ENCODE peak calls at places on chromosomes 12 and 14, in six cellular contexts. One of them, this sample, is unnamed.

GRCh38 chr12:130715996-130716917 is at the start of gene RIMBP2:
- DNase-seq in IMR-90: peak
- DNase-seq in astrocyte of the spinal cord: no peak
- DNase-seq in fibroblast of villous mesenchyme: no peak
- DNase-seq in A549: no peak
- DNase-seq in neural crest cell: peak
- DNase-seq in this sample: peak

GRCh38 chr12:118053071-118053985 is 7.7 kb downstream of the WSB2 start:
- DNase-seq in IMR-90: peak
- DNase-seq in astrocyte of the spinal cord: no peak
- DNase-seq in fibroblast of villous mesenchyme: no peak
- DNase-seq in A549: no peak
- DNase-seq in neural crest cell: no peak
- DNase-seq in this sample: no peak

GRCh38 chr14:69712217-69712565 is 54.8 kb upstream of the SRSF5 start:
- DNase-seq in IMR-90: no peak
- DNase-seq in astrocyte of the spinal cord: peak
- DNase-seq in fibroblast of villous mesenchyme: no peak
- DNase-seq in A549: no peak
- DNase-seq in neural crest cell: no peak
- DNase-seq in this sample: no peak

GRCh38 chr12:88325076-88325827 is 183.1 kb downstream of the TMTC3 start:
- DNase-seq in IMR-90: peak
- DNase-seq in astrocyte of the spinal cord: peak
- DNase-seq in fibroblast of villous mesenchyme: peak
- DNase-seq in A549: peak
- DNase-seq in neural crest cell: no peak
- DNase-seq in this sample: no peak

GRCh38 chr12:14665354-14666348 is 30.7 kb downstream of the GUCY2C start:
- DNase-seq in IMR-90: no peak
- DNase-seq in astrocyte of the spinal cord: no peak
- DNase-seq in fibroblast of villous mesenchyme: no peak
- DNase-seq in A549: no peak
- DNase-seq in neural crest cell: no peak
- DNase-seq in this sample: no peak

GRCh38 chr12:74963867-74964331 is 245.7 kb downstream of the KCNC2 start:
- DNase-seq in IMR-90: no peak
- DNase-seq in astrocyte of the spinal cord: no peak
- DNase-seq in fibroblast of villous mesenchyme: no peak
- DNase-seq in A549: peak
- DNase-seq in neural crest cell: no peak
- DNase-seq in this sample: no peak

GRCh38 chr12:107783406-107784376 is 9.2 kb downstream of the ASCL4 start:
- DNase-seq in IMR-90: no peak
- DNase-seq in astrocyte of the spinal cord: no peak
- DNase-seq in fibroblast of villous mesenchyme: no peak
- DNase-seq in A549: no peak
- DNase-seq in neural crest cell: no peak
- DNase-seq in this sample: no peak

GRCh38 chr12:54220092-54220557 is 31.3 kb upstream of the SMUG1 start:
- DNase-seq in IMR-90: peak
- DNase-seq in astrocyte of the spinal cord: peak
- DNase-seq in fibroblast of villous mesenchyme: peak
- DNase-seq in A549: peak
- DNase-seq in neural crest cell: peak
- DNase-seq in this sample: peak

GRCh38 chr12:23640754-23641153 is 308.7 kb downstream of the SOX5 start:
- DNase-seq in IMR-90: no peak
- DNase-seq in astrocyte of the spinal cord: no peak
- DNase-seq in fibroblast of villous mesenchyme: no peak
- DNase-seq in A549: no peak
- DNase-seq in neural crest cell: no peak
- DNase-seq in this sample: peak

GRCh38 chr14:29390046-29390841 is 537.4 kb downstream of the PRKD1 start:
- DNase-seq in IMR-90: no peak
- DNase-seq in astrocyte of the spinal cord: no peak
- DNase-seq in fibroblast of villous mesenchyme: no peak
- DNase-seq in A549: no peak
- DNase-seq in neural crest cell: peak
- DNase-seq in this sample: no peak

GRCh38 chr12:96241484-96242256 is 47.5 kb downstream of the ELK3 start:
- DNase-seq in IMR-90: peak
- DNase-seq in astrocyte of the spinal cord: peak
- DNase-seq in fibroblast of villous mesenchyme: peak
- DNase-seq in A549: no peak
- DNase-seq in neural crest cell: no peak
- DNase-seq in this sample: no peak

GRCh38 chr14:24895243-24895583 is 154.7 kb downstream of the STXBP6 start:
- DNase-seq in IMR-90: peak
- DNase-seq in astrocyte of the spinal cord: no peak
- DNase-seq in fibroblast of villous mesenchyme: peak
- DNase-seq in A549: no peak
- DNase-seq in neural crest cell: no peak
- DNase-seq in this sample: no peak

GRCh38 chr12:132154941-132155770 is 10.9 kb downstream of the NOC4L start:
- DNase-seq in IMR-90: no peak
- DNase-seq in astrocyte of the spinal cord: no peak
- DNase-seq in fibroblast of villous mesenchyme: no peak
- DNase-seq in A549: no peak
- DNase-seq in neural crest cell: no peak
- DNase-seq in this sample: no peak

GRCh38 chr14:51823706-51824105 is 36.7 kb upstream of the GNG2 start:
- DNase-seq in IMR-90: peak
- DNase-seq in astrocyte of the spinal cord: no peak
- DNase-seq in fibroblast of villous mesenchyme: peak
- DNase-seq in A549: no peak
- DNase-seq in neural crest cell: no peak
- DNase-seq in this sample: no peak

GRCh38 chr12:6085841-6086240 is 38.6 kb downstream of the VWF start:
- DNase-seq in IMR-90: no peak
- DNase-seq in astrocyte of the spinal cord: no peak
- DNase-seq in fibroblast of villous mesenchyme: no peak
- DNase-seq in A549: no peak
- DNase-seq in neural crest cell: no peak
- DNase-seq in this sample: no peak
- TF ChIP-seq CTCF in IMR-90: no peak
- TF ChIP-seq CTCF in astrocyte of the spinal cord: no peak
- TF ChIP-seq CTCF in fibroblast of villous mesenchyme: no peak
- TF ChIP-seq CTCF in A549: no peak
- TF ChIP-seq CTCF in neural crest cell: no peak
- TF ChIP-seq CTCF in this sample: no peak

GRCh38 chr12:93379432-93380308 is 1.9 kb downstream of the NUDT4 start:
- DNase-seq in IMR-90: peak
- DNase-seq in astrocyte of the spinal cord: peak
- DNase-seq in fibroblast of villous mesenchyme: peak
- DNase-seq in A549: no peak
- DNase-seq in neural crest cell: no peak
- DNase-seq in this sample: no peak

GRCh38 chr12:93378373-93379310 is 917 bp downstream of the NUDT4 start:
- DNase-seq in IMR-90: peak
- DNase-seq in astrocyte of the spinal cord: peak
- DNase-seq in fibroblast of villous mesenchyme: peak
- DNase-seq in A549: peak
- DNase-seq in neural crest cell: peak
- DNase-seq in this sample: peak

GRCh38 chr12:93381183-93381975 is 3.7 kb downstream of the NUDT4 start:
- DNase-seq in IMR-90: no peak
- DNase-seq in astrocyte of the spinal cord: no peak
- DNase-seq in fibroblast of villous mesenchyme: no peak
- DNase-seq in A549: no peak
- DNase-seq in neural crest cell: no peak
- DNase-seq in this sample: no peak

GRCh38 chr12:93377252-93377542 is 528 bp upstream of the NUDT4 start:
- DNase-seq in IMR-90: no peak
- DNase-seq in astrocyte of the spinal cord: no peak
- DNase-seq in fibroblast of villous mesenchyme: no peak
- DNase-seq in A549: no peak
- DNase-seq in neural crest cell: no peak
- DNase-seq in this sample: no peak

GRCh38 chr12:93380480-93381121 is 2.9 kb downstream of the NUDT4 start:
- DNase-seq in IMR-90: peak
- DNase-seq in astrocyte of the spinal cord: peak
- DNase-seq in fibroblast of villous mesenchyme: peak
- DNase-seq in A549: no peak
- DNase-seq in neural crest cell: no peak
- DNase-seq in this sample: no peak
- TF ChIP-seq CTCF in IMR-90: peak
- TF ChIP-seq CTCF in astrocyte of the spinal cord: peak
- TF ChIP-seq CTCF in fibroblast of villous mesenchyme: no peak
- TF ChIP-seq CTCF in A549: peak
- TF ChIP-seq CTCF in neural crest cell: peak
- TF ChIP-seq CTCF in this sample: no peak

DNA sequence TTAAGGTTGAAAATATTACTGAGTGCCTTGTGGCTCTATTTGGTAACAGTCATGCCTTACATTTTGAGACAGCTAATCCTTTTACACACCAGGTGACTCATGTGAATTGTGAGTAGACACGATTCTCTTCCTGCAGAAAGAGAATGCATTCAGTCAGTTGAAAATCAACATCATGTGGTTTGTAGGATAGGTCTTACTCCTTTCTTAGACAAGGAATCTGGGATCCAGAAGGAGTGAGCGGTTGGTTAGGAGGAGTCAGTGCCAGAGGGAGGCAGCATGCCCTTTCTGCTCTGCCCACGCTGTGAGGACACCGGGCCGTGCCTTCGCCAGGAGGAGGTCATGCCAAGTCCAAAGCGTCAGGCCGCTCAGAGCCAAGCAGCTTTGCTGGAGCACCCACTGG is 47.6 kb downstream of the TRAF3 start:
- DNase-seq in IMR-90: peak
- DNase-seq in astrocyte of the spinal cord: peak
- DNase-seq in fibroblast of villous mesenchyme: peak
- DNase-seq in A549: no peak
- DNase-seq in neural crest cell: no peak
- DNase-seq in this sample: no peak
- TF ChIP-seq CTCF in IMR-90: no peak
- TF ChIP-seq CTCF in astrocyte of the spinal cord: no peak
- TF ChIP-seq CTCF in fibroblast of villous mesenchyme: no peak
- TF ChIP-seq CTCF in A549: no peak
- TF ChIP-seq CTCF in neural crest cell: no peak
- TF ChIP-seq CTCF in this sample: no peak

GRCh38 chr12:22544038-22544979 is at the start of gene C2CD5:
- DNase-seq in IMR-90: peak
- DNase-seq in astrocyte of the spinal cord: peak
- DNase-seq in fibroblast of villous mesenchyme: peak
- DNase-seq in A549: peak
- DNase-seq in neural crest cell: peak
- DNase-seq in this sample: peak
- TF ChIP-seq CTCF in IMR-90: peak
- TF ChIP-seq CTCF in astrocyte of the spinal cord: peak
- TF ChIP-seq CTCF in fibroblast of villous mesenchyme: peak
- TF ChIP-seq CTCF in A549: peak
- TF ChIP-seq CTCF in neural crest cell: peak
- TF ChIP-seq CTCF in this sample: peak

This sample was measured in WERI-Rb-1.